ENCODE peak calls at places on chromosomes 13 and 19, in five cellular contexts. One of them, this sample, is unnamed.

GRCh38 chr19:39590265-39590664 is 12.1 kb upstream of the LGALS13 start:
- DNase-seq in left ventricle myocardium inferior: no peak
- DNase-seq in testis: no peak
- DNase-seq in spleen: no peak
- DNase-seq in A549: no peak
- DNase-seq in this sample: no peak

GRCh38 chr13:33363328-33363727 is 77.8 kb upstream of the STARD13 start:
- DNase-seq in left ventricle myocardium inferior: no peak
- DNase-seq in testis: no peak
- DNase-seq in spleen: no peak
- DNase-seq in A549: no peak
- DNase-seq in this sample: no peak

GRCh38 chr19:7349231-7349591 is 474 bp downstream of the ARHGEF18 start:
- DNase-seq in left ventricle myocardium inferior: no peak
- DNase-seq in testis: no peak
- DNase-seq in spleen: peak
- DNase-seq in A549: no peak
- DNase-seq in this sample: no peak

GRCh38 chr19:5916201-5916708 is 2.2 kb downstream of the CAPS start:
- DNase-seq in left ventricle myocardium inferior: no peak
- DNase-seq in testis: no peak
- DNase-seq in spleen: no peak
- DNase-seq in A549: no peak
- DNase-seq in this sample: no peak

GRCh38 chr13:94712287-94712811 is at the start of gene SOX21:
- DNase-seq in left ventricle myocardium inferior: no peak
- DNase-seq in testis: no peak
- DNase-seq in spleen: no peak
- DNase-seq in A549: peak
- DNase-seq in this sample: no peak

GRCh38 chr13:99198630-99199029 is 2.0 kb upstream of the UBAC2 start:
- DNase-seq in left ventricle myocardium inferior: no peak
- DNase-seq in testis: no peak
- DNase-seq in spleen: no peak
- DNase-seq in A549: no peak
- DNase-seq in this sample: peak

GRCh38 chr13:113140677-113141590 is 17.5 kb upstream of the PROZ start:
- DNase-seq in left ventricle myocardium inferior: no peak
- DNase-seq in testis: peak
- DNase-seq in spleen: peak
- DNase-seq in A549: no peak
- DNase-seq in this sample: no peak

GRCh38 chr19:39165857-39166256 is 30.9 kb upstream of the NCCRP1 start:
- DNase-seq in left ventricle myocardium inferior: no peak
- DNase-seq in testis: no peak
- DNase-seq in spleen: no peak
- DNase-seq in A549: no peak
- DNase-seq in this sample: no peak

GRCh38 chr13:40345149-40345514 is 321.3 kb downstream of the FOXO1 start:
- DNase-seq in left ventricle myocardium inferior: no peak
- DNase-seq in testis: no peak
- DNase-seq in spleen: no peak
- DNase-seq in A549: no peak
- DNase-seq in this sample: no peak

GRCh38 chr19:13693933-13694332 is 70.4 kb upstream of the MRI1 start:
- DNase-seq in left ventricle myocardium inferior: no peak
- DNase-seq in testis: no peak
- DNase-seq in spleen: no peak
- DNase-seq in A549: no peak
- DNase-seq in this sample: no peak

GRCh38 chr13:23766199-23766771 is 122.9 kb downstream of the MIPEP start:
- DNase-seq in left ventricle myocardium inferior: no peak
- DNase-seq in testis: no peak
- DNase-seq in spleen: no peak
- DNase-seq in A549: no peak
- DNase-seq in this sample: no peak

GRCh38 chr19:14114854-14115253 is 2.7 kb downstream of the PRKACA start:
- DNase-seq in left ventricle myocardium inferior: peak
- DNase-seq in testis: peak
- DNase-seq in spleen: peak
- DNase-seq in A549: peak
- DNase-seq in this sample: no peak

GRCh38 chr19:5189318-5189607 is 151.3 kb downstream of the PTPRS start:
- DNase-seq in left ventricle myocardium inferior: no peak
- DNase-seq in testis: no peak
- DNase-seq in spleen: no peak
- DNase-seq in A549: no peak
- DNase-seq in this sample: no peak

GRCh38 chr13:51502206-51502651 is 49.4 kb upstream of the INTS6 start:
- DNase-seq in left ventricle myocardium inferior: no peak
- DNase-seq in testis: no peak
- DNase-seq in spleen: no peak
- DNase-seq in A549: no peak
- DNase-seq in this sample: no peak

GRCh38 chr19:50796128-50796633 is 6.0 kb downstream of the ACP4 start:
- DNase-seq in left ventricle myocardium inferior: no peak
- DNase-seq in testis: no peak
- DNase-seq in spleen: no peak
- DNase-seq in A549: peak
- DNase-seq in this sample: no peak

GRCh38 chr19:29680447-29680846 is 15.2 kb downstream of the PLEKHF1 start:
- DNase-seq in left ventricle myocardium inferior: peak
- DNase-seq in testis: no peak
- DNase-seq in spleen: peak
- DNase-seq in A549: no peak
- DNase-seq in this sample: no peak

GRCh38 chr19:45471866-45472556 is 4.2 kb downstream of the FOSB start:
- DNase-seq in left ventricle myocardium inferior: no peak
- DNase-seq in testis: no peak
- DNase-seq in spleen: no peak
- DNase-seq in A549: no peak
- DNase-seq in this sample: no peak

GRCh38 chr13:73440296-73440895 is 381.6 kb downstream of the KLF5 start:
- DNase-seq in left ventricle myocardium inferior: no peak
- DNase-seq in testis: no peak
- DNase-seq in spleen: no peak
- DNase-seq in A549: peak
- DNase-seq in this sample: no peak

GRCh38 chr19:35156673-35157014 is 2.1 kb downstream of the FXYD5 start:
- DNase-seq in left ventricle myocardium inferior: no peak
- DNase-seq in testis: no peak
- DNase-seq in spleen: no peak
- DNase-seq in A549: no peak
- DNase-seq in this sample: no peak

GRCh38 chr13:73531014-73531413 is 472.2 kb downstream of the KLF5 start:
- DNase-seq in left ventricle myocardium inferior: no peak
- DNase-seq in testis: no peak
- DNase-seq in spleen: no peak
- DNase-seq in A549: no peak
- DNase-seq in this sample: no peak

GRCh38 chr13:112893570-112894422 is 75.2 kb upstream of the MCF2L start:
- DNase-seq in left ventricle myocardium inferior: no peak
- DNase-seq in testis: no peak
- DNase-seq in spleen: peak
- DNase-seq in A549: no peak
- DNase-seq in this sample: peak

GRCh38 chr19:55383789-55384575 is at the start of gene TMEM238:
- DNase-seq in left ventricle myocardium inferior: peak
- DNase-seq in testis: peak
- DNase-seq in spleen: peak
- DNase-seq in A549: peak
- DNase-seq in this sample: no peak

GRCh38 chr19:43895727-43896126 is 39.4 kb downstream of the ZNF45 start:
- DNase-seq in left ventricle myocardium inferior: no peak
- DNase-seq in testis: no peak
- DNase-seq in spleen: no peak
- DNase-seq in A549: no peak
- DNase-seq in this sample: no peak

GRCh38 chr19:29942404-29943261 is 594 bp downstream of the URI1 start:
- DNase-seq in left ventricle myocardium inferior: peak
- DNase-seq in testis: peak
- DNase-seq in spleen: peak
- DNase-seq in A549: no peak
- DNase-seq in this sample: peak

GRCh38 chr13:73717632-73718031 is 416.6 kb downstream of the KLF12 start:
- DNase-seq in left ventricle myocardium inferior: no peak
- DNase-seq in testis: no peak
- DNase-seq in spleen: no peak
- DNase-seq in A549: no peak
- DNase-seq in this sample: no peak

GRCh38 chr13:99467764-99468163 is 33.5 kb upstream of the TM9SF2 start:
- DNase-seq in left ventricle myocardium inferior: no peak
- DNase-seq in testis: no peak
- DNase-seq in spleen: no peak
- DNase-seq in A549: peak
- DNase-seq in this sample: peak

DNA sequence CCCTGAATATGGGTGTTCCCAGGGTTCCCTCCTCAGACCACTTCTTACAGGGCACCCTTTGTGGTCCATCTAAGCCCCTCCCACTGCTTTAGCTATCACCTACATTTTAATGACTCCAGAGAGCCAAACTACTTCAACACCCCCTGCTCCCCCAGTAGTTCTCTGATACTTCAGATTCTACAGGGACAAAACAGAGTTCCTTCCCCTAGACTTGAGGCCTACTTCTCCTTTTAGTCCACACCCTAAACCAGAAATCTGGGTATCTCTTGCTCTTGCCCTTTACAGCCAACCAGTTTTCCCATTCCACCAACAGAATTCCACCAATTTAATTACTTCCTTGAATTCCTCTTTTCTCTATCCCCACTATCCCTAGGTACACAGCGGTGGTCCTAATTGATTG is 107.2 kb downstream of the KCNRG start:
- DNase-seq in left ventricle myocardium inferior: no peak
- DNase-seq in testis: no peak
- DNase-seq in spleen: no peak
- DNase-seq in A549: no peak
- DNase-seq in this sample: no peak
- H3K27ac ChIP-seq in left ventricle myocardium inferior: peak
- H3K27ac ChIP-seq in testis: peak
- H3K27ac ChIP-seq in spleen: peak
- H3K27ac ChIP-seq in A549: no peak
- H3K27ac ChIP-seq in this sample: no peak

DNA sequence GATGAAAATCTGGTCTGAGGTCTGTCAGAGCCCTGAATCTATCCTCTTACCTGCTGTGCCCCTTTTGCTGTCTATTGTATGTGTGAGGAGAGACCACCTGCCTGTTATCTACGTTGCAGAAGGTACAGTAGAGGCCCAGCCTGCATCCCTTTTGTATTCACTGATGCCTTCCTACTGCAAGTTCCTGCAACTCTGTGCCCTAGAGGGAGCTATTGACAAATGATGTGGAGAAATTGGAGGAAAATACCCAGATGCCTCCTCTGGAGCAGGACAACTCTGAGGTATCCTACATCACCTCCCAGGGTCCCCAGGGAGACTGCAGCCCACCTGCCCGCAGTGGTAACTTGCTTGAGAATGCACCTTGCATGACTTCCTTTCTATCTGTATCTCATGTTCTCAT is 33.7 kb downstream of the SIAH3 start:
- DNase-seq in left ventricle myocardium inferior: no peak
- DNase-seq in testis: no peak
- DNase-seq in spleen: no peak
- DNase-seq in A549: no peak
- DNase-seq in this sample: no peak
- TF ChIP-seq CTCF in left ventricle myocardium inferior: no peak
- TF ChIP-seq CTCF in testis: no peak
- TF ChIP-seq CTCF in spleen: no peak
- TF ChIP-seq CTCF in A549: no peak
- TF ChIP-seq CTCF in this sample: no peak

GRCh38 chr19:49771674-49772139 is 4.9 kb downstream of the AP2A1 start:
- DNase-seq in left ventricle myocardium inferior: no peak
- DNase-seq in testis: no peak
- DNase-seq in spleen: no peak
- DNase-seq in A549: no peak
- DNase-seq in this sample: no peak

GRCh38 chr19:49775742-49776370 is 9.1 kb downstream of the AP2A1 start:
- DNase-seq in left ventricle myocardium inferior: no peak
- DNase-seq in testis: no peak
- DNase-seq in spleen: no peak
- DNase-seq in A549: no peak
- DNase-seq in this sample: no peak

GRCh38 chr19:49774969-49775368 is 8.2 kb downstream of the AP2A1 start:
- DNase-seq in left ventricle myocardium inferior: no peak
- DNase-seq in testis: no peak
- DNase-seq in spleen: no peak
- DNase-seq in A549: no peak
- DNase-seq in this sample: no peak

GRCh38 chr19:49772850-49773432 is 6.1 kb downstream of the AP2A1 start:
- DNase-seq in left ventricle myocardium inferior: no peak
- DNase-seq in testis: no peak
- DNase-seq in spleen: no peak
- DNase-seq in A549: no peak
- DNase-seq in this sample: no peak

GRCh38 chr19:49773663-49774305 is 7.0 kb downstream of the AP2A1 start:
- DNase-seq in left ventricle myocardium inferior: no peak
- DNase-seq in testis: no peak
- DNase-seq in spleen: no peak
- DNase-seq in A549: no peak
- DNase-seq in this sample: no peak
- H3K27ac ChIP-seq in left ventricle myocardium inferior: no peak
- H3K27ac ChIP-seq in testis: no peak
- H3K27ac ChIP-seq in spleen: no peak
- H3K27ac ChIP-seq in A549: no peak
- H3K27ac ChIP-seq in this sample: peak

GRCh38 chr19:47428177-47428894 is 9.0 kb upstream of the MEIS3 start:
- DNase-seq in left ventricle myocardium inferior: peak
- DNase-seq in testis: peak
- DNase-seq in spleen: no peak
- DNase-seq in A549: peak
- DNase-seq in this sample: peak

GRCh38 chr19:47432091-47432490 is 12.8 kb upstream of the MEIS3 start:
- DNase-seq in left ventricle myocardium inferior: no peak
- DNase-seq in testis: no peak
- DNase-seq in spleen: no peak
- DNase-seq in A549: no peak
- DNase-seq in this sample: no peak

GRCh38 chr19:47429140-47429793 is 9.9 kb upstream of the MEIS3 start:
- DNase-seq in left ventricle myocardium inferior: no peak
- DNase-seq in testis: no peak
- DNase-seq in spleen: no peak
- DNase-seq in A549: no peak
- DNase-seq in this sample: no peak

GRCh38 chr19:47432499-47432898 is 13.2 kb upstream of the MEIS3 start:
- DNase-seq in left ventricle myocardium inferior: no peak
- DNase-seq in testis: no peak
- DNase-seq in spleen: no peak
- DNase-seq in A549: no peak
- DNase-seq in this sample: no peak

GRCh38 chr19:47430041-47430802 is 10.9 kb upstream of the MEIS3 start:
- DNase-seq in left ventricle myocardium inferior: no peak
- DNase-seq in testis: peak
- DNase-seq in spleen: no peak
- DNase-seq in A549: no peak
- DNase-seq in this sample: no peak
- TF ChIP-seq CTCF in left ventricle myocardium inferior: peak
- TF ChIP-seq CTCF in testis: no peak
- TF ChIP-seq CTCF in spleen: peak
- TF ChIP-seq CTCF in A549: no peak
- TF ChIP-seq CTCF in this sample: peak

This sample was measured in RWPE1.